ENCODE peak calls at places on chromosomes 1 and 21, in eight cellular contexts. One of them, this sample, is unnamed.

GRCh38 chr1:100736324-100736723 is 16.8 kb downstream of the VCAM1 start:
- DNase-seq in foreskin fibroblast: no peak
- DNase-seq in lower leg skin: no peak
- DNase-seq in endodermal cell: no peak
- DNase-seq in fibroblast of lung: peak
- DNase-seq in adrenal gland: peak
- DNase-seq in HFF-Myc: no peak
- DNase-seq in osteoblast: no peak
- DNase-seq in this sample: peak

GRCh38 chr1:38076038-38076437 is 29.4 kb upstream of the POU3F1 start:
- DNase-seq in foreskin fibroblast: peak
- DNase-seq in lower leg skin: no peak
- DNase-seq in endodermal cell: peak
- DNase-seq in fibroblast of lung: peak
- DNase-seq in adrenal gland: peak
- DNase-seq in HFF-Myc: no peak
- DNase-seq in osteoblast: peak
- DNase-seq in this sample: peak

GRCh38 chr1:177315270-177315669 is 144.5 kb downstream of the BRINP2 start:
- DNase-seq in foreskin fibroblast: no peak
- DNase-seq in lower leg skin: no peak
- DNase-seq in endodermal cell: no peak
- DNase-seq in fibroblast of lung: peak
- DNase-seq in adrenal gland: no peak
- DNase-seq in HFF-Myc: no peak
- DNase-seq in osteoblast: no peak
- DNase-seq in this sample: no peak

GRCh38 chr1:207815913-207816312 is 64.1 kb downstream of the CD46 start:
- DNase-seq in foreskin fibroblast: peak
- DNase-seq in lower leg skin: no peak
- DNase-seq in endodermal cell: no peak
- DNase-seq in fibroblast of lung: peak
- DNase-seq in adrenal gland: no peak
- DNase-seq in HFF-Myc: no peak
- DNase-seq in osteoblast: peak
- DNase-seq in this sample: peak

GRCh38 chr1:184191181-184191601 is 139.7 kb downstream of the TSEN15 start:
- DNase-seq in foreskin fibroblast: peak
- DNase-seq in lower leg skin: peak
- DNase-seq in endodermal cell: peak
- DNase-seq in fibroblast of lung: peak
- DNase-seq in adrenal gland: peak
- DNase-seq in HFF-Myc: peak
- DNase-seq in osteoblast: peak
- DNase-seq in this sample: no peak

GRCh38 chr1:204806943-204807624 is 63.6 kb upstream of the NFASC start:
- DNase-seq in foreskin fibroblast: peak
- DNase-seq in lower leg skin: peak
- DNase-seq in endodermal cell: peak
- DNase-seq in fibroblast of lung: peak
- DNase-seq in adrenal gland: peak
- DNase-seq in HFF-Myc: peak
- DNase-seq in osteoblast: peak
- DNase-seq in this sample: peak

GRCh38 chr1:165075725-165076370 is 280.7 kb downstream of the LMX1A start:
- DNase-seq in foreskin fibroblast: peak
- DNase-seq in lower leg skin: no peak
- DNase-seq in endodermal cell: peak
- DNase-seq in fibroblast of lung: peak
- DNase-seq in adrenal gland: peak
- DNase-seq in HFF-Myc: no peak
- DNase-seq in osteoblast: peak
- DNase-seq in this sample: peak

GRCh38 chr21:27475363-27475955 is 508.6 kb upstream of the ADAMTS5 start:
- DNase-seq in foreskin fibroblast: peak
- DNase-seq in lower leg skin: no peak
- DNase-seq in endodermal cell: no peak
- DNase-seq in fibroblast of lung: peak
- DNase-seq in adrenal gland: no peak
- DNase-seq in HFF-Myc: no peak
- DNase-seq in osteoblast: no peak
- DNase-seq in this sample: no peak

GRCh38 chr1:235105051-235106043 is 23.3 kb downstream of the TOMM20 start:
- DNase-seq in foreskin fibroblast: peak
- DNase-seq in lower leg skin: no peak
- DNase-seq in endodermal cell: peak
- DNase-seq in fibroblast of lung: no peak
- DNase-seq in adrenal gland: no peak
- DNase-seq in HFF-Myc: peak
- DNase-seq in osteoblast: no peak
- DNase-seq in this sample: peak

GRCh38 chr1:162264108-162264507 is 112.5 kb downstream of the SPATA46 start:
- DNase-seq in foreskin fibroblast: no peak
- DNase-seq in lower leg skin: no peak
- DNase-seq in endodermal cell: no peak
- DNase-seq in fibroblast of lung: no peak
- DNase-seq in adrenal gland: no peak
- DNase-seq in HFF-Myc: no peak
- DNase-seq in osteoblast: no peak
- DNase-seq in this sample: no peak

GRCh38 chr1:10628685-10629084 is 153.9 kb downstream of the PEX14 start:
- DNase-seq in foreskin fibroblast: no peak
- DNase-seq in lower leg skin: no peak
- DNase-seq in endodermal cell: no peak
- DNase-seq in fibroblast of lung: peak
- DNase-seq in adrenal gland: peak
- DNase-seq in HFF-Myc: no peak
- DNase-seq in osteoblast: peak
- DNase-seq in this sample: no peak

GRCh38 chr1:95309031-95309459 is 75.0 kb downstream of the RWDD3 start:
- DNase-seq in foreskin fibroblast: peak
- DNase-seq in lower leg skin: no peak
- DNase-seq in endodermal cell: peak
- DNase-seq in fibroblast of lung: peak
- DNase-seq in adrenal gland: no peak
- DNase-seq in HFF-Myc: no peak
- DNase-seq in osteoblast: peak
- DNase-seq in this sample: peak
- TF ChIP-seq CTCF in foreskin fibroblast: peak
- TF ChIP-seq CTCF in lower leg skin: no peak
- TF ChIP-seq CTCF in endodermal cell: peak
- TF ChIP-seq CTCF in fibroblast of lung: peak
- TF ChIP-seq CTCF in adrenal gland: peak
- TF ChIP-seq CTCF in HFF-Myc: peak
- TF ChIP-seq CTCF in osteoblast: peak
- TF ChIP-seq CTCF in this sample: peak

GRCh38 chr1:2474933-2475371 is 1.1 kb upstream of the PLCH2 start:
- DNase-seq in foreskin fibroblast: peak
- DNase-seq in lower leg skin: no peak
- DNase-seq in endodermal cell: no peak
- DNase-seq in fibroblast of lung: no peak
- DNase-seq in adrenal gland: peak
- DNase-seq in HFF-Myc: no peak
- DNase-seq in osteoblast: peak
- DNase-seq in this sample: no peak
- TF ChIP-seq CTCF in foreskin fibroblast: no peak
- TF ChIP-seq CTCF in lower leg skin: no peak
- TF ChIP-seq CTCF in endodermal cell: no peak
- TF ChIP-seq CTCF in fibroblast of lung: no peak
- TF ChIP-seq CTCF in adrenal gland: no peak
- TF ChIP-seq CTCF in HFF-Myc: no peak
- TF ChIP-seq CTCF in osteoblast: no peak
- TF ChIP-seq CTCF in this sample: no peak

DNA sequence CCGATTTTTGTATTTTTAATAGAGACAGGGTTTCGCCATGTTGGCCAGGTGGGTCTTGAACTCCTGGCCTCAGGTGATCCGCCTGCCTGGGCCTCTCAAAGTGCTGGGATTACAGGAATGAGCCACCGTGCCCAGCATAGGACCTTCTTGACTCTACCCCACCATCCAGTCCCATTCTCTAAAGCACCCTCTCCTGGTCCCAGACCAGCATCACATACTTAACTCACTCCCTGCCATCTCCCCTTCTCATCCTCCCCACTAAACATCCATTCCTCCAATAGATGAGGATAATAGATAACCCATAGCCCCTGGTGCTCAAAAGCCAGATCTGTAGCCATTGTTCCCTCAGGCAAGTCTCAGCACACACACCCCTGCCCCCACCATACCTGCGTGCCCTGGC is 2.1 kb downstream of the ENTREP3 start:
- DNase-seq in foreskin fibroblast: no peak
- DNase-seq in lower leg skin: no peak
- DNase-seq in endodermal cell: no peak
- DNase-seq in fibroblast of lung: no peak
- DNase-seq in adrenal gland: no peak
- DNase-seq in HFF-Myc: no peak
- DNase-seq in osteoblast: no peak
- DNase-seq in this sample: no peak
- TF ChIP-seq CTCF in foreskin fibroblast: no peak
- TF ChIP-seq CTCF in lower leg skin: no peak
- TF ChIP-seq CTCF in endodermal cell: peak
- TF ChIP-seq CTCF in fibroblast of lung: peak
- TF ChIP-seq CTCF in adrenal gland: no peak
- TF ChIP-seq CTCF in HFF-Myc: no peak
- TF ChIP-seq CTCF in osteoblast: no peak
- TF ChIP-seq CTCF in this sample: peak

GRCh38 chr21:34670962-34671348 is 2.2 kb downstream of the CLIC6 start:
- DNase-seq in foreskin fibroblast: no peak
- DNase-seq in lower leg skin: no peak
- DNase-seq in endodermal cell: no peak
- DNase-seq in fibroblast of lung: no peak
- DNase-seq in adrenal gland: no peak
- DNase-seq in HFF-Myc: no peak
- DNase-seq in osteoblast: no peak
- DNase-seq in this sample: no peak
- TF ChIP-seq CTCF in foreskin fibroblast: no peak
- TF ChIP-seq CTCF in lower leg skin: no peak
- TF ChIP-seq CTCF in endodermal cell: peak
- TF ChIP-seq CTCF in fibroblast of lung: no peak
- TF ChIP-seq CTCF in adrenal gland: no peak
- TF ChIP-seq CTCF in HFF-Myc: no peak
- TF ChIP-seq CTCF in osteoblast: no peak
- TF ChIP-seq CTCF in this sample: no peak

GRCh38 chr1:169866577-169866976 is 27.1 kb downstream of the SCYL3 start:
- DNase-seq in foreskin fibroblast: no peak
- DNase-seq in lower leg skin: no peak
- DNase-seq in endodermal cell: no peak
- DNase-seq in fibroblast of lung: no peak
- DNase-seq in adrenal gland: no peak
- DNase-seq in HFF-Myc: no peak
- DNase-seq in osteoblast: no peak
- DNase-seq in this sample: no peak
- TF ChIP-seq CTCF in foreskin fibroblast: no peak
- TF ChIP-seq CTCF in lower leg skin: no peak
- TF ChIP-seq CTCF in endodermal cell: no peak
- TF ChIP-seq CTCF in fibroblast of lung: no peak
- TF ChIP-seq CTCF in adrenal gland: no peak
- TF ChIP-seq CTCF in HFF-Myc: no peak
- TF ChIP-seq CTCF in osteoblast: no peak
- TF ChIP-seq CTCF in this sample: no peak

GRCh38 chr1:58782308-58783089 is 1.3 kb downstream of the JUN start:
- DNase-seq in foreskin fibroblast: peak
- DNase-seq in lower leg skin: peak
- DNase-seq in endodermal cell: peak
- DNase-seq in fibroblast of lung: peak
- DNase-seq in adrenal gland: peak
- DNase-seq in HFF-Myc: no peak
- DNase-seq in osteoblast: peak
- DNase-seq in this sample: no peak
- TF ChIP-seq CTCF in foreskin fibroblast: no peak
- TF ChIP-seq CTCF in lower leg skin: no peak
- TF ChIP-seq CTCF in endodermal cell: no peak
- TF ChIP-seq CTCF in fibroblast of lung: no peak
- TF ChIP-seq CTCF in adrenal gland: no peak
- TF ChIP-seq CTCF in HFF-Myc: no peak
- TF ChIP-seq CTCF in osteoblast: no peak
- TF ChIP-seq CTCF in this sample: no peak

DNA sequence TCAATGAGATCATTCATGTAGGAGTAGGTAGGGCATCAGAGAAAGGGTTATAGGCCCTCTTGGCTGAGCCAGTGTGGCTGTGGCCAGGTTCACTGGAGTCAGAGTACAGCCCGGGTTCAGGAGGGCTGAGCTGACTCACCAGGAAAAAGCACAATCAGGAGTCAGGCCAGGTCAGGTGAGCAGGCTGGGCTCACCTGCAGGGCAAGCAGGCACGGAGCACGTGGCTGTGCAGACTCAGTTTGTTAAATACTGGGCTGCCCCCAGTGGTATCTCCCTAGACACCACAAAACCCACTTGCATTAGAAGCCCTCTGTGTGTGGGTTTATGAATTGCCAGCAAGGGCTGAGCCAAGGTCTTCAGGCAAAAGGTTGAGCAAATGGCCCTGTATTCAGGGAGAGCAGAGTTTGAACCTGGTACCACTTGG is 122.1 kb upstream of the SERBP1 start:
- DNase-seq in foreskin fibroblast: no peak
- DNase-seq in lower leg skin: no peak
- DNase-seq in endodermal cell: peak
- DNase-seq in fibroblast of lung: no peak
- DNase-seq in adrenal gland: no peak
- DNase-seq in HFF-Myc: no peak
- DNase-seq in osteoblast: peak
- DNase-seq in this sample: peak
- TF ChIP-seq CTCF in foreskin fibroblast: no peak
- TF ChIP-seq CTCF in lower leg skin: no peak
- TF ChIP-seq CTCF in endodermal cell: peak
- TF ChIP-seq CTCF in fibroblast of lung: no peak
- TF ChIP-seq CTCF in adrenal gland: no peak
- TF ChIP-seq CTCF in HFF-Myc: no peak
- TF ChIP-seq CTCF in osteoblast: no peak
- TF ChIP-seq CTCF in this sample: no peak

DNA sequence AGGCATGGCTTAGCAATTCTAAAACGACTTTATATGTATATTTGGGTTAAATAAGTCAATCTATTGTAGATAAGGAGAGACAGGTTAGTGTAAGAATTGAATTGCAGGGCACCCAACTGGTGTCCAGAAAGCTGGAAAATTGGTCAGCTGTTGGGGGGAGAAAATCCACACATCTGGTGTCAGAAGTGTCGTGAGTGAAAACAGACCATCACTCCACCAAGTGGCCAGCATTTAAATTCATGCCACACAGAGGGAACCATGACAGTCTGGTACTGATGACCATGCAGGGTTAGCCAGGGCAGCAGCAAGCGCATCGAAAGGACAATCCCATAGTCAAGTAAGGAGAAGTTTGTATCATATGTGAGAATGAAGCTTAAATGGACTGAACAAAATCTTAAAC is 11.7 kb downstream of the LAX1 start:
- DNase-seq in foreskin fibroblast: no peak
- DNase-seq in lower leg skin: no peak
- DNase-seq in endodermal cell: no peak
- DNase-seq in fibroblast of lung: no peak
- DNase-seq in adrenal gland: no peak
- DNase-seq in HFF-Myc: no peak
- DNase-seq in osteoblast: no peak
- DNase-seq in this sample: peak
- TF ChIP-seq CTCF in foreskin fibroblast: no peak
- TF ChIP-seq CTCF in lower leg skin: no peak
- TF ChIP-seq CTCF in endodermal cell: peak
- TF ChIP-seq CTCF in fibroblast of lung: no peak
- TF ChIP-seq CTCF in adrenal gland: no peak
- TF ChIP-seq CTCF in HFF-Myc: no peak
- TF ChIP-seq CTCF in osteoblast: peak
- TF ChIP-seq CTCF in this sample: peak

This sample was measured in MCF 10A.